ENCODE peak calls at places on chromosomes 13 and 19, in eight cellular contexts. H, K, C, Q, F, Z, N and D are unnamed samples.

GRCh38 chr13:74064805-74065204 is 69.4 kb downstream of the KLF12 start:
- DNase-seq in K (peak; percentile 82), C (no peak), H (no peak), F (no peak), N (no peak), Z (peak; percentile 22), Q (no peak), D (no peak)

GRCh38 chr19:29378543-29379105 is 147.2 kb upstream of the VSTM2B start:
- DNase-seq in N (peak; percentile 16), K (no peak), Z (no peak), F (no peak), C (no peak), H (no peak), Q (no peak), D (no peak)

GRCh38 chr13:84399320-84400085 is 517.2 kb upstream of the SLITRK1 start:
- DNase-seq in Q (no peak), H (peak; percentile 8), F (no peak), N (no peak), K (no peak), Z (peak; percentile 2), C (peak; percentile 43), D (no peak)

GRCh38 chr13:107185889-107186288 is 618.0 kb upstream of the ARGLU1 start:
- DNase-seq in H (no peak), Z (peak; percentile 43), C (peak; percentile 49), N (no peak), F (peak; percentile 46), K (peak; percentile 84), Q (no peak), D (no peak)

GRCh38 chr13:98457053-98457452 is 119.9 kb downstream of the STK24 start:
- DNase-seq in H (no peak), F (no peak), Z (no peak), N (no peak), Q (no peak), C (no peak), K (no peak), D (no peak)

GRCh38 chr13:32045963-32046785 is 14.6 kb downstream of the FRY start:
- DNase-seq in Q (no peak), C (peak; percentile 42), H (no peak), K (peak; percentile 56), F (peak; percentile 67), Z (no peak), N (no peak), D (peak; percentile 65)

GRCh38 chr13:113968463-113969310 is 5.2 kb downstream of the C13orf46 start:
- DNase-seq in F (no peak), K (no peak), N (no peak), C (no peak), Q (no peak), Z (no peak), H (no peak), D (no peak)

GRCh38 chr13:70835349-70835748 is 727.1 kb upstream of the KLHL1 start:
- DNase-seq in K (no peak), F (no peak), N (no peak), Z (no peak), C (no peak), H (no peak), Q (no peak), D (no peak)

GRCh38 chr19:14611051-14611450 is 28.2 kb downstream of the CLEC17A start:
- DNase-seq in C (no peak), Z (no peak), H (no peak), N (no peak), K (no peak), Q (no peak), F (no peak), D (no peak)

GRCh38 chr19:52778811-52779210 is 7.8 kb downstream of the ZNF600 start:
- DNase-seq in N (no peak), Z (no peak), Q (no peak), H (no peak), C (no peak), F (no peak), K (peak; percentile 3), D (no peak)

GRCh38 chr13:29749401-29750177 is 100.8 kb downstream of the UBL3 start:
- DNase-seq in Q (no peak), Z (no peak), F (peak; percentile 27), K (peak; percentile 84), C (peak; percentile 50), N (no peak), H (no peak), D (no peak)

GRCh38 chr19:3178377-3178972 is at the start of gene S1PR4:
- DNase-seq in H (no peak), F (no peak), Z (no peak), N (peak; percentile 24), K (no peak), C (no peak), Q (no peak), D (no peak)

GRCh38 chr13:101115762-101116161 is 300.5 kb downstream of the NALCN start:
- DNase-seq in Q (no peak), C (no peak), H (no peak), Z (peak; percentile 21), F (peak; percentile 5), N (peak; percentile 36), K (no peak), D (peak; percentile 51)
- H3K9ac ChIP-seq in Q (no peak overlapping the region), C (no peak overlapping the region), H (no peak overlapping the region), Z (no peak overlapping the region), F (no peak overlapping the region), N (no peak overlapping the region), K (no peak overlapping the region), D (no peak overlapping the region)

GRCh38 chr13:99944606-99945005 is 27.0 kb downstream of the ZIC5 start:
- DNase-seq in K (no peak), Z (no peak), N (no peak), C (no peak), H (no peak), Q (no peak), F (no peak), D (no peak)

GRCh38 chr13:99947666-99948065 is 23.9 kb downstream of the ZIC5 start:
- DNase-seq in H (no peak), F (no peak), N (no peak), K (no peak), C (no peak), Z (no peak), Q (no peak), D (no peak)

GRCh38 chr13:99948907-99949656 is 22.5 kb downstream of the ZIC5 start:
- DNase-seq in C (no peak), F (no peak), H (no peak), N (no peak), Z (no peak), K (no peak), Q (no peak), D (no peak)

GRCh38 chr13:99949657-99950413 is 21.7 kb downstream of the ZIC5 start:
- DNase-seq in Z (no peak), Q (no peak), H (no peak), F (no peak), C (no peak), K (no peak), N (no peak), D (no peak)

DNA sequence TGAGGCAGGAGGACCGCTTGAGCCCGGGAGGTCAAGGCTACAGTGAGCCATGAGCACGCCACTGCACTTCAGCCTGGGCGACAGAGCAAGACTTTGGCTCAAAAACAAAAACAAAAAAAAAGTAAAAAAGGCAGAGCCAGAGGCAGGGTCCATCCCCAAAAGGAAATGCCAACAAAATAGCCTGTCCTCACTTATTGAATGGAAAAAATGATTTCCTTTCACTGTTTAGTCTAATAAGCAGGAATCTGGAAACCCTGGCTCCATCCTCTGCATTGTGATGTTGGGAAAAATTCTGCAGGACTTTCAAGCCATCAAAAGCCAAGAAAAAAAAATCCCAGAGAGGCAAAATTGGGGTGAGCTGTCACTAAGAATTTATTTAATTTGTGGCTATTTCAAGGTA is 23.2 kb downstream of the ZIC5 start:
- DNase-seq in N (no peak), F (no peak), Q (no peak), Z (no peak), K (no peak), C (no peak), H (no peak), D (no peak)
- H3K9me3 ChIP-seq in N (no peaks in the 10 kb centered on the region), F (no peaks in the 10 kb centered on the region), Q (no peaks in the 10 kb centered on the region), Z (no peaks in the 10 kb centered on the region), K (no peaks in the 10 kb centered on the region), C (no peaks in the 10 kb centered on the region), H (no peaks in the 10 kb centered on the region), D (no peaks in the 10 kb centered on the region)

GRCh38 chr19:49690656-49691242 is at the start of gene CPT1C:
- DNase-seq in Q (no peak), F (peak; percentile 73), Z (peak; percentile 90), H (peak; percentile 91), K (peak; percentile 79), C (peak; percentile 60), N (peak; percentile 93), D (no peak)
- H3K9ac ChIP-seq in Q (peak within 1 kb of the TSS; percentile 59), F (peak within 1 kb of the TSS; percentile 55), Z (peak within 1 kb of the TSS; percentile 64), H (peak within 1 kb of the TSS; percentile 96), K (peak within 1 kb of the TSS; percentile 76), C (peak within 1 kb of the TSS; percentile 50), N (peak within 1 kb of the TSS; percentile 83), D (peak within 1 kb of the TSS; percentile 19)

DNA sequence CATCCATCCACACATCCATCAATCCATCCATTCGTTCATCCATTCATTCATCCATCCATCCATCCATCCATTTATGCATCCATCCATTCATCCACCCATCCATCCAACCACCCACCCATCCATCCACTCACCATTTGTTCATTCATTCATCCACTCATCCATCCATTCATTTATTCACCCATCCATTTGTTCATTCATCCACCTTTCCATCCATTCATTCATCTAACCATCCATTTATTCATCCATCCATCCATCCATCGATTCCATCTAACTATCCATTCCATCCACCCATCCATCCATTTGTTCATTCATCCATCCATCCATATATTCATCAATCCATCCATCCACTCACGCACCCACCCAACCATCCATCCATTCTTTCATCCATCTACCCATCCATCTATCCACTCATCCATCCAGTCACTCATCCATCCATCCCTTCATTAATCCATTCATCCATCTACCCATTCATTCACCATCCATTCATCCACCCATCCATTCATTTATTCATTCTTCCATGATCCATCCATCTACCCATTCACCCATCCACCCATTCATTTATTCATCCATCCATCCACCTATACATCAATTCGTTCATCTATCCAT is 225.0 kb downstream of the TUBA3C start:
- DNase-seq in Q (no peak), C (no peak), Z (no peak), H (no peak), N (no peak), F (no peak), K (no peak), D (no peak)
- H3K9me3 ChIP-seq in Q (peaks cover 6% of the 10 kb centered on the region), C (peaks cover 46% of the 10 kb centered on the region), Z (peaks cover 12% of the 10 kb centered on the region), H (no peaks in the 10 kb centered on the region), N (peaks cover 100% of the 10 kb centered on the region), F (no peaks in the 10 kb centered on the region), K (peaks cover 63% of the 10 kb centered on the region), D (no peaks in the 10 kb centered on the region)

GRCh38 chr13:26544707-26545106 is 12.8 kb upstream of the WASF3 start:
- DNase-seq in Z (no peak), K (no peak), H (no peak), Q (no peak), C (no peak), N (no peak), F (no peak), D (no peak)
- H3K9ac ChIP-seq in Z (no peak overlapping the region), K (no peak overlapping the region), H (no peak overlapping the region), Q (no peak overlapping the region), C (no peak overlapping the region), N (no peak overlapping the region), F (no peak overlapping the region), D (no peak overlapping the region)

GRCh38 chr13:41900918-41901317 is 60.0 kb downstream of the VWA8 start:
- DNase-seq in Q (no peak), Z (peak; percentile 4), N (no peak), F (no peak), K (peak; percentile 20), H (no peak), C (no peak), D (no peak)

DNA sequence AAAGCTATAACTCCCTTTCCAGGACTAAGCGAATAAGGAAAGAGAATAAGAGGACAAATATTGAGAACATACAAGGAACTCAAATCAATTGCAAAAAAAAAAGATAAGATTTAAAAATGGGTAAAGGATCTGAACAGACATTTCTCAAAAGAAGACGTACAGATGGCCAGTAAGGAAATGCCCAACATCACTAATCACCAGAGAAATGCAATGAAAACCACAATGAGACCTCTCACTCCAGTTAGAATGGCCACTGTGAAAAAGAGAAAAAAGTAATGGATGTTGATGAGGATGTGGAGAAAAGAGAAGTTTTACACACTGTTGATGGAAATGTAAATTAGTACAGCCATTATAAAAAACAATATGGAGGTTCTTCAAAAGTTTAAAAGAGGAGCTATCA is 63.8 kb downstream of the VWA8 start:
- DNase-seq in Q (no peak), Z (no peak), F (no peak), N (no peak), H (no peak), K (peak; percentile 24), C (no peak), D (no peak)
- H3K9me3 ChIP-seq in Q (no peaks in the 10 kb centered on the region), Z (no peaks in the 10 kb centered on the region), F (no peaks in the 10 kb centered on the region), N (no peaks in the 10 kb centered on the region), H (no peaks in the 10 kb centered on the region), K (no peaks in the 10 kb centered on the region), C (no peaks in the 10 kb centered on the region), D (no peaks in the 10 kb centered on the region)